ENCODE peak calls at places on chromosomes 3 and 15, in five cellular contexts. X, N, Q, K and M are unnamed samples.

GRCh38 chr15:101210058-101210457 is 41.8 kb downstream of the CHSY1 start:
- DNase-seq in X (no peak), N (no peak), Q (no peak), K (no peak), M (no peak)

GRCh38 chr3:50230106-50230832 is 5.7 kb upstream of the GNAI2 start:
- DNase-seq in X (no peak), N (no peak), Q (no peak), K (no peak), M (no peak)

GRCh38 chr15:74779162-74779648 is 2.7 kb upstream of the CSK start:
- DNase-seq in X (no peak), N (no peak), Q (no peak), K (no peak), M (no peak)

GRCh38 chr3:124619887-124620599 is 110.2 kb upstream of the UMPS start:
- DNase-seq in X (no peak), N (no peak), Q (no peak), K (no peak), M (no peak)

GRCh38 chr3:108441528-108441927 is 68.9 kb downstream of the MYH15 start:
- DNase-seq in X (no peak), N (no peak), Q (no peak), K (no peak), M (no peak)

GRCh38 chr3:194134231-194134756 is 1.7 kb upstream of the HES1 start:
- DNase-seq in X (peak), N (peak), Q (peak), K (no peak), M (peak)

GRCh38 chr3:89577517-89578252 is 470.3 kb downstream of the EPHA3 start:
- DNase-seq in X (no peak), N (no peak), Q (no peak), K (no peak), M (no peak)

GRCh38 chr3:100108464-100109079 is 5.7 kb downstream of the FILIP1L start:
- DNase-seq in X (no peak), N (no peak), Q (no peak), K (no peak), M (peak)

GRCh38 chr15:75669191-75669878 is 21.6 kb downstream of the SNX33 start:
- DNase-seq in X (no peak), N (no peak), Q (peak), K (no peak), M (no peak)

GRCh38 chr3:57661404-57661803 is 31.5 kb downstream of the DENND6A start:
- DNase-seq in X (no peak), N (no peak), Q (no peak), K (no peak), M (no peak)

GRCh38 chr3:158713094-158713499 is 19.2 kb downstream of the RARRES1 start:
- DNase-seq in X (no peak), N (peak), Q (peak), K (no peak), M (peak)

GRCh38 chr15:78605680-78606079 is 15.1 kb downstream of the CHRNA3 start:
- DNase-seq in X (no peak), N (no peak), Q (no peak), K (no peak), M (no peak)

GRCh38 chr3:13301295-13301987 is 118.7 kb downstream of the NUP210 start:
- DNase-seq in X (no peak), N (no peak), Q (no peak), K (peak), M (no peak)

GRCh38 chr15:32855942-32856341 is 138.1 kb downstream of the GREM1 start:
- DNase-seq in X (no peak), N (no peak), Q (no peak), K (peak), M (no peak)

GRCh38 chr3:54131026-54131605 is 8.8 kb downstream of the CACNA2D3 start:
- DNase-seq in X (no peak), N (no peak), Q (no peak), K (no peak), M (no peak)

GRCh38 chr3:72368331-72368975 is 479.8 kb downstream of the SHQ1 start:
- DNase-seq in X (no peak), N (no peak), Q (no peak), K (no peak), M (no peak)

GRCh38 chr3:142857056-142857455 is 31.8 kb downstream of the PCOLCE2 start:
- DNase-seq in X (no peak), N (no peak), Q (peak), K (peak), M (peak)

GRCh38 chr3:136838641-136839555 is 20.0 kb downstream of the SLC35G2 start:
- DNase-seq in X (no peak), N (no peak), Q (no peak), K (no peak), M (no peak)

GRCh38 chr3:182092662-182093262 is 381.0 kb downstream of the SOX2 start:
- DNase-seq in X (no peak), N (no peak), Q (no peak), K (peak), M (no peak)

GRCh38 chr15:33142708-33143107 is 51.8 kb downstream of the FMN1 start:
- DNase-seq in X (no peak), N (no peak), Q (no peak), K (no peak), M (no peak)

GRCh38 chr15:35305031-35305555 is 220.0 kb upstream of the NANOGP8 start:
- DNase-seq in X (no peak), N (no peak), Q (no peak), K (no peak), M (no peak)

GRCh38 chr3:165895919-165896318 is 58.7 kb upstream of the BCHE start:
- DNase-seq in X (no peak), N (no peak), Q (no peak), K (peak), M (no peak)

GRCh38 chr3:152474585-152474984 is 205.9 kb downstream of the MBNL1 start:
- DNase-seq in X (no peak), N (peak), Q (no peak), K (no peak), M (no peak)

GRCh38 chr15:60647246-60647645 is 168.3 kb upstream of the ICE2 start:
- DNase-seq in X (no peak), N (no peak), Q (no peak), K (no peak), M (no peak)

GRCh38 chr3:87900061-87900460 is 158.7 kb downstream of the CGGBP1 start:
- DNase-seq in X (no peak), N (no peak), Q (no peak), K (no peak), M (no peak)

GRCh38 chr3:140468407-140468806 is 209.5 kb upstream of the TRIM42 start:
- DNase-seq in X (no peak), N (no peak), Q (no peak), K (no peak), M (no peak)

GRCh38 chr3:32596926-32597369 is 26.3 kb upstream of the DYNC1LI1 start:
- DNase-seq in X (no peak), N (no peak), Q (no peak), K (no peak), M (peak)

GRCh38 chr15:27683126-27683525 is 416.0 kb downstream of the OCA2 start:
- DNase-seq in X (no peak), N (no peak), Q (no peak), K (no peak), M (no peak)

GRCh38 chr15:27686376-27686775 is 412.7 kb downstream of the OCA2 start:
- DNase-seq in X (no peak), N (no peak), Q (no peak), K (no peak), M (no peak)

GRCh38 chr15:27681038-27681437 is 418.1 kb downstream of the OCA2 start:
- DNase-seq in X (no peak), N (no peak), Q (no peak), K (no peak), M (no peak)

GRCh38 chr15:27686971-27687370 is 412.1 kb downstream of the OCA2 start:
- DNase-seq in X (no peak), N (no peak), Q (no peak), K (no peak), M (no peak)

DNA sequence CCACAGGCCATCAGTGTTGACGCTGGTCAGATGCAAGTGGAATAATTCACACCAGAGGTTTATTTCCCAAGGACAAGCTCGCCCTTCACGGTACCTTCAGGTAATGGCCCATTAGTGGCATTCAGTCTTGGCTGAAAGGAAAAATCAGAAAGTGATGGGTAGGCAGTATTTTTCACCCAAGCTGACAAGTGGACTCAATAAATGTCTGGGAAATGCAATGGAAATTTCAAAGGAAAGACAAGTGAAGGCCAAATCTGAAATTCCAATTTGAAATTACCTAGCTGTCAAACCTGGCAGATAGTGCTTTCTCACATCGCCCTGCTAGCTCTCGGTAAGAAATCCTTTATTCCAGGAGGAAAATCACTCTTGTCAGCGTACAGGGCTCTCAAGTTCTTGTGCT is 413.5 kb downstream of the OCA2 start:
- DNase-seq in X (no peak), N (no peak), Q (no peak), K (no peak), M (no peak)
- TF ChIP-seq CTCF in X (no peak), N (no peak), Q (no peak), K (no peak), M (no peak)

GRCh38 chr3:23648326-23648964 is 157.3 kb upstream of the UBE2E1 start:
- DNase-seq in X (peak), N (no peak), Q (no peak), K (no peak), M (no peak)
- TF ChIP-seq CTCF in X (no peak), N (no peak), Q (no peak), K (peak), M (peak)

GRCh38 chr15:41115088-41115651 is 910 bp downstream of the INO80 start:
- DNase-seq in X (no peak), N (no peak), Q (no peak), K (peak), M (no peak)
- TF ChIP-seq CTCF in X (no peak), N (no peak), Q (no peak), K (peak), M (no peak)

GRCh38 chr3:4355401-4356224 is 52.4 kb downstream of the SETMAR start:
- DNase-seq in X (no peak), N (peak), Q (peak), K (no peak), M (no peak)

GRCh38 chr3:4356225-4356540 is 53.0 kb downstream of the SETMAR start:
- DNase-seq in X (no peak), N (no peak), Q (no peak), K (no peak), M (no peak)

GRCh38 chr3:4351872-4352271 is 48.7 kb downstream of the SETMAR start:
- DNase-seq in X (no peak), N (no peak), Q (no peak), K (no peak), M (no peak)

GRCh38 chr3:4350789-4351163 is 47.6 kb downstream of the SETMAR start:
- DNase-seq in X (no peak), N (peak), Q (no peak), K (no peak), M (no peak)

GRCh38 chr3:4351164-4351855 is 48.1 kb downstream of the SETMAR start:
- DNase-seq in X (no peak), N (no peak), Q (no peak), K (no peak), M (no peak)
- TF ChIP-seq CTCF in X (no peak), N (no peak), Q (no peak), K (peak), M (no peak)

GRCh38 chr3:30966896-30967295 is 72.4 kb upstream of the GADL1 start:
- DNase-seq in X (no peak), N (no peak), Q (no peak), K (no peak), M (no peak)

GRCh38 chr3:30964612-30965011 is 70.2 kb upstream of the GADL1 start:
- DNase-seq in X (no peak), N (no peak), Q (no peak), K (no peak), M (no peak)

GRCh38 chr3:30972449-30972848 is 78.0 kb upstream of the GADL1 start:
- DNase-seq in X (no peak), N (no peak), Q (no peak), K (no peak), M (no peak)

DNA sequence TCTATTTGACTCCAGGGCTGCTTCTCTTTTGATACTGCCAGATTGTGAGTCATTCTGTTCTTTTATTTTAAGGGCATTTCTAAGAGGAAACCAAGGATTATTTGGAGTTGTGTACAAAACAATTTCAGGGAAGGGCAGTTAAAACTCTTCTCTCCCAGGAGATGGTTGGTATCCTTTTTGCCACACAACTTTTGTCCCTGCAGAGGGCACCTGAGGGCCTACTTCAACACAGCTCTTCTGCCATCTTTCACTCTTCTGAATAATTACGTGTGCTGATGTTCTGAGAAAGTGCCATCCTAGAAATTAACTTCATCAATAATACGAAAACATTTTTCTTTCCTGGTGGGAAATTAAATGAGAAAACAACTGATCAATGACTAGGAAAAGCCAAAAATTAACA is 75.7 kb upstream of the GADL1 start:
- DNase-seq in X (no peak), N (no peak), Q (no peak), K (no peak), M (no peak)
- TF ChIP-seq CTCF in X (no peak), N (peak), Q (no peak), K (peak), M (no peak)

DNA sequence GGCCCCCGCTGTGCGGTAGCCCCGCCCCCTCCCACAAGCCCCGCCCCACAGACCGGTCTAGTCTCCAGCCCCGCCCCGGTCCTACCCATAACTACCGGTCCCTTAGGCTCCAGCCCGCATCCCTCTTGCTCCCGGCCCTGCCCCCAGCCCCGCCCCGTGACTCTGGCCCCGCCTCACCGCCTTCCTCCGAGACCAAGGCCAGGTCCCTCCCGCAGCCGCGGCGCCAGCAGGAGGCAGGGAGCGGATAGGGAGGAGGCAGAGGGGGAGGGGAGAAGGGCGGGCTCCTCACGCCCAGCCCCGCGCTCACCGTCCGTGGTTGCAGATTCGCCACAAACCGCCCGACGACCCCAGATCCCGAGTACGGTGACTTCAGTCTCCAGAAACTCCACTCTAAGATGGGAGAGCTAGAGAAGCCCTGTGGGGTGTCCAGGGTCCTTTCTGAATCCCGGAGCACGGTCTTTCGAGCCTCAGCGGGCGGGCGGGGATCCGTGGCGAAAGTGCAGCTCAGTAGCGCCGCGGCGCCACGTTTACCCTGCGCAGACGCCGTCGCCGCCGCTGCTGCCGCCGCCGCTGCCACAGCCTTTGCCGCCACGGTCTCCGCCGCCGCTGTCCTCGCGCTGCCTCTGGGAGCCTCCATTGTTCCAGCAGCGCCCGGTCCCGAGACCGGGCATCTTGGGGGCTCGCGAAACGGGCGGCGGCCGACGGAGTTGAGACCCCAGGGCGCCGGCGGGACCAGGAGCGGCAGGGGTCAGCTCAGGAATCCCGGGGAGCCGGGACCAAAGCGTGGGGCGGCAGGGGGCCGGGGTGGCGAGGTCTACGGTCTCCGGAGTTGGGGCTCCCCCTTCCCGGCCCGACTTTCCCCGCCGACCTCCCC is at the start of gene BRPF1:
- DNase-seq in X (peak), N (peak), Q (peak), K (peak), M (peak)
- TF ChIP-seq CTCF in X (no peak), N (no peak), Q (no peak), K (no peak), M (no peak)